ENCODE peak calls at places on chromosomes 6 and 20, in six cellular contexts. Z is PC-9, I is IMR-90, Q is lower lobe of right lung, X is dorsolateral prefrontal cortex, Y is HepG2. O is an unnamed sample.

GRCh38 chr6:107228754-107229153 is 113.4 kb upstream of the BEND3 start:
- DNase-seq in Y (no peak), Z (no peak), Q (no peak), X (no peak), I (no peak), O (no peak)

GRCh38 chr6:160041608-160042007 is 72.7 kb downstream of the IGF2R start:
- DNase-seq in X (peak), Q (peak), I (peak), Z (no peak), Y (peak), O (peak)

GRCh38 chr6:37897321-37897720 is 77.8 kb downstream of the ZFAND3 start:
- DNase-seq in Z (peak), X (no peak), Q (no peak), I (peak), Y (no peak), O (no peak)

GRCh38 chr6:84462697-84463096 is 235.3 kb upstream of the CEP162 start:
- DNase-seq in X (no peak), Y (no peak), Z (no peak), Q (no peak), I (peak), O (no peak)

GRCh38 chr6:44470106-44470446 is 82.6 kb downstream of the CDC5L start:
- DNase-seq in Y (no peak), X (no peak), Q (no peak), Z (no peak), I (no peak), O (no peak)

GRCh38 chr20:23622839-23623343 is 14.9 kb downstream of the CST3 start:
- DNase-seq in Z (peak), I (peak), Y (peak), Q (peak), X (no peak), O (peak)

GRCh38 chr6:148700047-148700712 is 46.6 kb upstream of the UST start:
- DNase-seq in Q (no peak), Z (no peak), Y (no peak), I (peak), X (no peak), O (no peak)

GRCh38 chr6:35550437-35550836 is 37.7 kb upstream of the TULP1 start:
- DNase-seq in Y (no peak), Q (no peak), Z (no peak), I (no peak), X (no peak), O (no peak)

GRCh38 chr6:25350593-25350992 is 71.4 kb downstream of the CARMIL1 start:
- DNase-seq in I (no peak), Q (no peak), Y (no peak), X (no peak), Z (no peak), O (no peak)

GRCh38 chr6:68008445-68008844 is 626.6 kb upstream of the ADGRB3 start:
- DNase-seq in Y (no peak), I (no peak), Z (no peak), Q (no peak), X (no peak), O (no peak)

GRCh38 chr20:14055127-14055742 is 59.9 kb downstream of the MACROD2 start:
- DNase-seq in I (peak), Z (no peak), X (no peak), Q (no peak), Y (peak), O (peak)

GRCh38 chr6:2841264-2842138 is at the start of gene SERPINB1:
- DNase-seq in Q (peak), Y (peak), Z (peak), I (peak), X (peak), O (peak)

GRCh38 chr6:112153926-112154621 is 66.7 kb downstream of the FAM229B start:
- DNase-seq in I (peak), X (no peak), Q (no peak), Y (no peak), Z (peak), O (no peak)

GRCh38 chr6:129429953-129430352 is 280.0 kb downstream of the ARHGAP18 start:
- DNase-seq in Z (no peak), Q (no peak), Y (no peak), X (no peak), I (no peak), O (no peak)

DNA sequence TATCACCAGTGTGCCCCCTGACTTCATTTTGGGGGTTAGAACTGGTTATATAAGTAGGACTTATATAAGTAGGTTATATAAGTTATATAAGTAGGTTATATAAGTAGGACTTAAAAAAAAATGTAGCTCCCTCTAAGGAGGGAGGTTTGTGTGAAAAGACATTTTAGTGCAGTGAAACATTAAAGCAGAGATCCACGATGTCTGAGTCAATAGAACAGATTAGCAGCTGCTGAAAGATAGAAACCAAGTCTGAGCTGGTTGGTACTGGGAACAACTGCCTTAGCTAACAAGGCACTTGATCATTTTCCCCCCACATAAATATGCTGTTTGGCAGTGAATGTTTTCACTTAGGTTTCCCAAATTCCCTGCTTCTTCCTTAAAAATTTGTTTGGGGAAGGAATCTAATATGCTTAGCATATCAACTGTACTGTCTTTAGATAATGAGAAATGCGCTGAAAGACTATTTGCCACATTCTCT is 2.1 kb upstream of the RPS12 start:
- DNase-seq in I (peak), X (no peak), Q (no peak), Z (no peak), Y (peak), O (no peak)
- H3K4me3 ChIP-seq in I (peak), X (peak), Q (peak), Z (peak), Y (peak), O (no peak)

GRCh38 chr20:10671221-10671849 is 2.5 kb downstream of the JAG1 start:
- DNase-seq in Z (peak), X (peak), Q (peak), Y (peak), I (peak), O (no peak)

GRCh38 chr20:10671850-10672578 is 1.8 kb downstream of the JAG1 start:
- DNase-seq in Y (no peak), X (peak), I (peak), Q (peak), Z (no peak), O (no peak)

GRCh38 chr20:10668677-10669368 is 5.0 kb downstream of the JAG1 start:
- DNase-seq in Q (no peak), Z (no peak), Y (no peak), I (no peak), X (no peak), O (no peak)

GRCh38 chr20:10670521-10671220 is 3.1 kb downstream of the JAG1 start:
- DNase-seq in Q (no peak), X (no peak), I (peak), Z (no peak), Y (peak), O (no peak)

GRCh38 chr20:10669843-10670446 is 3.9 kb downstream of the JAG1 start:
- DNase-seq in Q (no peak), Z (no peak), X (no peak), I (no peak), Y (no peak), O (no peak)
- H3K4me3 ChIP-seq in Q (peak), Z (no peak), X (peak), I (no peak), Y (peak), O (no peak)

GRCh38 chr20:63254237-63254535 is at the start of gene NKAIN4:
- DNase-seq in Q (no peak), Z (no peak), X (no peak), Y (no peak), I (no peak), O (no peak)

GRCh38 chr20:63254536-63255384 is 497 bp upstream of the NKAIN4 start:
- DNase-seq in Q (no peak), I (no peak), Z (no peak), X (no peak), Y (no peak), O (no peak)

GRCh38 chr20:63252157-63252780 is 2.0 kb downstream of the NKAIN4 start:
- DNase-seq in X (peak), I (no peak), Z (no peak), Y (no peak), Q (no peak), O (no peak)

GRCh38 chr20:63253438-63254236 is 626 bp downstream of the NKAIN4 start:
- DNase-seq in I (no peak), X (no peak), Q (no peak), Y (no peak), Z (no peak), O (no peak)

DNA sequence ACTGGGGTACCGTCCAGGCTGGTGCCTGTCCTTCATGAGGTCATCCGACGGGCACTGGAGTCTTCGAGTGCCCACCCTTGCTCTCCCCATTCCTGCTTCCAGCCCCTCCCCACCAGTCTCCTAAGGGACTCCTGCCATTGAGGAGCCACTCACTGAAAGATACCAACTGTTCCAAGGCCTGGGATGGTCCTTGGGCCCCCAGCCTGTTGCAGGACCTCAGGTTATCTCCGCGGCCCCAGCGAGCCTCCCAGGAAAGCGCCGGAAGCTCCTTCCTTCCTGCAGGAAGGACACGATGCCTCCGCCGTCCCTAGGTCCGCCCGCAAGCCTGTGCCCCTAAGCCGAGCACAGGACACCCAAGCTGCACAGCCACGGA is 1.2 kb downstream of the NKAIN4 start:
- DNase-seq in Q (no peak), Z (no peak), I (no peak), Y (no peak), X (no peak), O (no peak)
- H3K4me3 ChIP-seq in Q (peak), Z (no peak), I (no peak), Y (no peak), X (peak), O (no peak)

GRCh38 chr6:20424679-20425078 is 23.0 kb downstream of the E2F3 start:
- DNase-seq in Y (peak), I (no peak), X (no peak), Z (no peak), Q (peak), O (no peak)

GRCh38 chr6:20433321-20433720 is 31.6 kb downstream of the E2F3 start:
- DNase-seq in X (no peak), Q (no peak), Y (no peak), Z (no peak), I (no peak), O (no peak)

GRCh38 chr6:20432692-20433091 is 31.0 kb downstream of the E2F3 start:
- DNase-seq in X (no peak), Z (no peak), I (no peak), Q (no peak), Y (no peak), O (no peak)

GRCh38 chr6:20426177-20427082 is 24.8 kb downstream of the E2F3 start:
- DNase-seq in Z (no peak), Q (no peak), Y (no peak), X (no peak), I (no peak), O (no peak)

DNA sequence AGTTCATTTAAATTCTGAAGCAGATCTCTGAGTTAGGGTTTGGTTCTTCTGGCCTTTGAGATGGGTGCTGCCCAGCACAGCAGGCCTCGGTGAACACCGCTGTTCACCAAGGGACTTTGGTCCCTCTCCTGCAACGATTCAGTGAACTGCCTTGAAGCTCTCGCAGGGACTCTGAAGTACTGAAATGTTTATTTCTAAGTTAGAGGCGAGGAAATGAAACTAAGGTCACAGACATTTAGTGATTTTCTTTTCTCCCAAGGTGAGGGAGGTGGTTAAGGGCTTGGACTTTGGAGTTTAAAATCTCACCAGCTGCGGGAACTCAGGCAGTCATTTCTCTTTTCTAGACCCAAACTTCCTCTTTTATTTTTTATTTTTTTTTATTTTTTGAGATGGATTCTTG is 26.2 kb downstream of the E2F3 start:
- DNase-seq in Y (peak), X (no peak), Q (no peak), Z (no peak), I (no peak), O (no peak)
- H3K4me3 ChIP-seq in Y (no peak), X (no peak), Q (no peak), Z (no peak), I (no peak), O (no peak)